ENCODE peak calls at places on chromosomes 2 and 18, in four cellular contexts. A is spleen, E is K562, J is transverse colon. G is an unnamed sample. For H3K4me1, the result is how much of the 10 kb centered on the place peaks cover.

GRCh38 chr2:177429688-177430325 is 37.2 kb downstream of the AGPS start:
- DNase-seq in J (no peak), E (no peak), A (no peak), G (no peak)

GRCh38 chr2:150938586-150938985 is 323.1 kb downstream of the RBM43 start:
- DNase-seq in A (no peak), J (no peak), E (no peak), G (no peak)

GRCh38 chr2:166388488-166389070 is 12.8 kb upstream of the SCN9A start:
- DNase-seq in J (no peak), E (no peak), A (no peak), G (no peak)

GRCh38 chr2:233974530-233975071 is 57.4 kb downstream of the TRPM8 start:
- DNase-seq in A (no peak), E (no peak), J (no peak), G (no peak)

GRCh38 chr2:108907822-108908716 is 81.0 kb downstream of the EDAR start:
- DNase-seq in J (no peak), A (peak), E (no peak), G (peak)

GRCh38 chr2:20282916-20283592 is 58.1 kb upstream of the SDC1 start:
- DNase-seq in A (no peak), E (no peak), J (peak), G (no peak)

GRCh38 chr2:219557791-219558785 is 13.3 kb downstream of the OBSL1 start:
- DNase-seq in E (no peak), A (peak), J (no peak), G (no peak)

GRCh38 chr18:22272242-22272641 is 102.9 kb downstream of the GATA6 start:
- DNase-seq in J (no peak), A (no peak), E (no peak), G (no peak)

GRCh38 chr2:29196792-29197788 is 81.9 kb downstream of the CLIP4 start:
- DNase-seq in A (peak), J (peak), E (peak), G (no peak)

GRCh38 chr2:9739508-9739907 is 103.8 kb upstream of the TAF1B start:
- DNase-seq in J (peak), A (peak), E (no peak), G (no peak)

GRCh38 chr2:96156011-96156820 is 11.0 kb upstream of the DUSP2 start:
- DNase-seq in E (no peak), J (no peak), A (peak), G (no peak)

GRCh38 chr18:907880-908512 is 3.3 kb downstream of the ADCYAP1 start:
- DNase-seq in A (no peak), J (no peak), E (no peak), G (no peak)

GRCh38 chr2:169034256-169034655 is 3.1 kb upstream of the ABCB11 start:
- DNase-seq in E (no peak), J (peak), A (no peak), G (no peak)

GRCh38 chr18:13562494-13563029 is 163.8 kb downstream of the FAM210A start:
- DNase-seq in A (no peak), J (no peak), E (no peak), G (no peak)

GRCh38 chr2:69438580-69438979 is 1.3 kb upstream of the NFU1 start:
- DNase-seq in A (no peak), J (no peak), E (no peak), G (no peak)

GRCh38 chr2:134943540-134943939 is 24.9 kb downstream of the CCNT2 start:
- DNase-seq in J (no peak), E (no peak), A (no peak), G (no peak)

GRCh38 chr18:44945847-44946490 is 265.3 kb downstream of the SETBP1 start:
- DNase-seq in A (no peak), J (no peak), E (no peak), G (no peak)

GRCh38 chr2:179686718-179687342 is 174.6 kb downstream of the ZNF385B start:
- DNase-seq in A (no peak), J (no peak), E (no peak), G (no peak)

GRCh38 chr2:218236829-218237228 is 19.8 kb downstream of the ARPC2 start:
- DNase-seq in J (no peak), E (no peak), A (no peak), G (no peak)

GRCh38 chr2:84840306-84840705 is 40.6 kb downstream of the TRABD2A start:
- DNase-seq in J (no peak), E (no peak), A (no peak), G (no peak)

GRCh38 chr18:77124452-77124922 is 8.1 kb downstream of the MBP start:
- DNase-seq in A (peak), J (no peak), E (no peak), G (no peak)

GRCh38 chr2:149573760-149574159 is 13.8 kb downstream of the MMADHC start:
- DNase-seq in A (no peak), E (no peak), J (no peak), G (no peak)

GRCh38 chr18:8602040-8602439 is 7.2 kb upstream of the RAB12 start:
- DNase-seq in J (no peak), A (no peak), E (no peak), G (no peak)

GRCh38 chr18:12420831-12421421 is 13.2 kb downstream of the PRELID3A start:
- DNase-seq in A (no peak), E (no peak), J (no peak), G (no peak)

GRCh38 chr2:196077821-196078220 is 9.2 kb upstream of the DNAH7 start:
- DNase-seq in E (no peak), A (no peak), J (peak), G (no peak)

GRCh38 chr2:18299423-18300212 is 260.8 kb downstream of the RDH14 start:
- DNase-seq in E (no peak), J (no peak), A (no peak), G (no peak)

GRCh38 chr2:230794472-230794871 is 70.3 kb upstream of the ITM2C start:
- DNase-seq in E (no peak), A (no peak), J (no peak), G (no peak)
- H3K4me1 ChIP-seq in E (under half), A (half or more), J (under half), G (half or more)

GRCh38 chr2:231521-232185 is 32.2 kb downstream of the SH3YL1 start:
- DNase-seq in J (no peak), A (no peak), E (no peak), G (no peak)

GRCh38 chr2:228518-229278 is 35.1 kb downstream of the SH3YL1 start:
- DNase-seq in A (no peak), E (no peak), J (no peak), G (no peak)

GRCh38 chr2:234421-234820 is 29.4 kb downstream of the SH3YL1 start:
- DNase-seq in J (no peak), A (no peak), E (no peak), G (no peak)

GRCh38 chr2:236993-237539 is 26.8 kb downstream of the SH3YL1 start:
- DNase-seq in J (no peak), E (no peak), A (no peak), G (no peak)

DNA sequence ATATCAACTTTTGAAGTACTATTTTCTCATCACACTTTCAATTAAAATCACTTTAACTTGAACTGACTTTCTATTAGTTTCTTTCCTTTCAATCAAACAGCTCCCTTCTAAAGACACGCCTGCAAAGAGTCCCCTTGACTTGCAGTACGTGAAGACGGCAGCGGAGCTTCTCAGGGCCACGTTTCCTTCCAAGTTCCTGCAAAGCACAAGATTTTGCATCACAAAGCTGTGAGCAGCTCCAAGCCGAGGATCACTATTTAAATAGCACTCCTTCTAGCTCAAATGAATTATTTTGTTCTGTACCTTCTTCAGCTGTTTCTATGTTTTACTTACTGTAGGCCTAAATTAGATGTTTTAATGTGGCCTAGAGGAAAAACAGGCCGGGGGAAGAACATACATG is 30.8 kb downstream of the SH3YL1 start:
- DNase-seq in J (no peak), A (no peak), E (no peak), G (no peak)
- TF ChIP-seq POLR2AphosphoS5 in J (no peak), A (no peak), E (no peak), G (no peak)

DNA sequence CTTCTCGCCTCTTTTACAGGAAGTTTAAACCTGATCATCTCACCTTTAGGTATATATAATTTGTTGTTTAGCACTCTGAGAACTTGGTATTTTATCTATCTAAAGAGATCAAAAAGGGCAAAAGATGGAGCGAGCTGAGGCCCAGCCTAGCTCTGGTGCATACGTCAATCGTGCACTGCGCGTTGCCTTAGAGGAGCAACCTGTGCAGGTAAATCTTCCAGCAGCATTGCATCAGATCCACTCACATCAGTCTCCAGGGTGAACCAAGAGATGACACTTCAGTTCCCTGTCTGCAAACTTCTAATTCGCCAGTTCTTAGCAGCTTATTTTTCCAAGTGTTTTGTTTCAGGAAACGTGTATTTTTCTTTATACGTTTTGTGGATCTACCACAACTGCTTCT is 15.3 kb downstream of the BCL11A start:
- DNase-seq in A (no peak), J (no peak), E (no peak), G (no peak)
- H3K4me3 ChIP-seq in A (no peak), J (no peak), E (no peak), G (no peak)

GRCh38 chr2:230414302-230414701 is 1.7 kb upstream of the SP100 start:
- DNase-seq in J (no peak), A (no peak), E (no peak), G (no peak)
- H3K4me1 ChIP-seq in J (under half), A (half or more), E (under half), G (half or more)

DNA sequence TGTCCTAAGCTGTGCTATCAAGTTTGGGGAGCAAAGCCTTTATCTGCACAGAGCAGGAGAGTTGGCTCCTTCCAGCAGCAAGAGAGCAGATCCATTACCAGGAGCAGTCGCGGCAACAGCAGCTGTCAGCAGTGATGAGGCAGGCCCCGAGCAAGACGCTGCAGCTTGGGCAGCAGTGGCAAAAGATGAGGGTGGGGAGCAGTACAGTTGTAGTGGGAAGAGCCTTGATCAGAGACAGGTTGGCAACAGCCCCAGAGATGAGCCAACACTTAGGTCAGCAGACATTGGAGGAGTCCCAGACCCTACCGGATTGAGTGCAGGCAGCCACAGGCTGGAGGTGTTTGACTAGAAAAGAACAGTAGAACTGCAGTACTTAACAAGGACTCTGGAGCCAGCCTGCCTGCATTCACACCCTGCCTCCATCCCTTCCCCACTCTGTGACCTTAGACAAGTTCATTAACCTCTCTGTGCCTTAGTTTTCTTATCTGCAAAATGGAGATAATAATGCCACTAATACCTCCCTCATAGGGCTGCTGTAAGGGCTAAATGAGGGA is 117.1 kb upstream of the SERTAD2 start:
- DNase-seq in A (peak), E (no peak), J (peak), G (no peak)
- TF ChIP-seq POLR2AphosphoS5 in A (no peak), E (no peak), J (peak), G (peak)